ENCODE peak calls at places on chromosomes 7 and 10, in six cellular contexts. N is naive thymus-derived CD8-positive, alpha-beta T cell; C is left cardiac atrium; B is T-helper 17 cell; I is heart left ventricle; X is left lung. U is an unnamed sample.

GRCh38 chr10:50508315-50509051 is 115.3 kb downstream of the SGMS1 start:
- ATAC-seq in B (peak), N (no peak), I (no peak), C (no peak), X (peak), U (peak)

GRCh38 chr7:37656913-37657530 is 26.5 kb upstream of the GPR141 start:
- ATAC-seq in C (no peak), B (no peak), N (no peak), X (no peak), I (no peak), U (peak)

GRCh38 chr10:14016011-14016536 is 314.6 kb downstream of the FRMD4A start:
- ATAC-seq in X (peak), I (peak), N (peak), C (peak), B (peak), U (peak)

GRCh38 chr10:127398140-127398966 is 150.8 kb upstream of the NPS start:
- ATAC-seq in N (no peak), B (no peak), X (no peak), I (no peak), C (no peak), U (no peak)

GRCh38 chr7:40268836-40269235 is 134.0 kb downstream of the SUGCT start:
- ATAC-seq in N (no peak), I (peak), B (peak), X (peak), C (peak), U (no peak)

GRCh38 chr7:151672706-151673105 is 153.0 kb upstream of the RHEB start:
- ATAC-seq in B (no peak), X (no peak), N (no peak), C (peak), I (peak), U (no peak)

GRCh38 chr7:134855467-134855866 is 76.0 kb downstream of the CALD1 start:
- ATAC-seq in C (peak), B (no peak), N (no peak), X (no peak), I (no peak), U (no peak)

GRCh38 chr7:106205621-106206222 is 79.1 kb downstream of the NAMPT start:
- ATAC-seq in N (no peak), C (no peak), B (no peak), X (no peak), I (no peak), U (no peak)

GRCh38 chr7:131655866-131656265 is 99.4 kb upstream of the PODXL start:
- ATAC-seq in I (no peak), C (no peak), B (no peak), N (no peak), X (no peak), U (no peak)

U was measured in stimulated activated memory B cell treated with anti-CD40 and anti-IgM and Interleukin-4, amounts not matched to agents 10 μg/mL and 1 μg/mL and 100 μg/mL, for 72 hours.